ENCODE peak calls at places on chromosomes 3 and 15, in six cellular contexts. One of them, this sample, is unnamed.

GRCh38 chr3:13515036-13515435 is 33.9 kb upstream of the FBLN2 start:
- DNase-seq in AG04450: no peak
- DNase-seq in astrocyte of the spinal cord: no peak
- DNase-seq in left ventricle myocardium inferior: no peak
- DNase-seq in GM12865: no peak
- DNase-seq in CD8-positive, alpha-beta T cell: no peak
- DNase-seq in this sample: no peak

GRCh38 chr15:90957105-90957790 is 2.6 kb downstream of the RCCD1 start:
- DNase-seq in AG04450: no peak
- DNase-seq in CD8-positive, alpha-beta T cell: no peak
- DNase-seq in GM12865: no peak
- DNase-seq in astrocyte of the spinal cord: peak; percentile 41
- DNase-seq in left ventricle myocardium inferior: no peak
- DNase-seq in this sample: no peak

GRCh38 chr3:66555214-66555844 is 54.5 kb upstream of the LRIG1 start:
- DNase-seq in astrocyte of the spinal cord: no peak
- DNase-seq in AG04450: no peak
- DNase-seq in left ventricle myocardium inferior: no peak
- DNase-seq in GM12865: no peak
- DNase-seq in CD8-positive, alpha-beta T cell: no peak
- DNase-seq in this sample: no peak

GRCh38 chr15:60528530-60528929 is 49.6 kb upstream of the ICE2 start:
- DNase-seq in CD8-positive, alpha-beta T cell: no peak
- DNase-seq in GM12865: peak; percentile 64
- DNase-seq in AG04450: no peak
- DNase-seq in left ventricle myocardium inferior: no peak
- DNase-seq in astrocyte of the spinal cord: no peak
- DNase-seq in this sample: no peak

GRCh38 chr15:62770752-62771151 is 271.8 kb upstream of the TPM1 start:
- DNase-seq in CD8-positive, alpha-beta T cell: no peak
- DNase-seq in AG04450: peak; percentile 54
- DNase-seq in astrocyte of the spinal cord: peak; percentile 91
- DNase-seq in left ventricle myocardium inferior: no peak
- DNase-seq in GM12865: no peak
- DNase-seq in this sample: no peak

GRCh38 chr3:173630849-173631248 is 233.3 kb downstream of the NLGN1 start:
- DNase-seq in left ventricle myocardium inferior: no peak
- DNase-seq in GM12865: no peak
- DNase-seq in AG04450: no peak
- DNase-seq in astrocyte of the spinal cord: no peak
- DNase-seq in CD8-positive, alpha-beta T cell: no peak
- DNase-seq in this sample: no peak

GRCh38 chr15:87527416-87527815 is 729.1 kb downstream of the NTRK3 start:
- DNase-seq in astrocyte of the spinal cord: peak; percentile 39
- DNase-seq in GM12865: no peak
- DNase-seq in CD8-positive, alpha-beta T cell: no peak
- DNase-seq in left ventricle myocardium inferior: no peak
- DNase-seq in AG04450: no peak
- DNase-seq in this sample: no peak

GRCh38 chr3:128366652-128367051 is 100.0 kb downstream of the DNAJB8 start:
- DNase-seq in GM12865: no peak
- DNase-seq in left ventricle myocardium inferior: no peak
- DNase-seq in AG04450: no peak
- DNase-seq in astrocyte of the spinal cord: peak; percentile 5
- DNase-seq in CD8-positive, alpha-beta T cell: no peak
- DNase-seq in this sample: no peak

GRCh38 chr3:66934041-66934440 is 64.1 kb upstream of the KBTBD8 start:
- DNase-seq in CD8-positive, alpha-beta T cell: no peak
- DNase-seq in AG04450: no peak
- DNase-seq in astrocyte of the spinal cord: no peak
- DNase-seq in GM12865: no peak
- DNase-seq in left ventricle myocardium inferior: no peak
- DNase-seq in this sample: no peak

GRCh38 chr3:112143251-112143650 is 10.2 kb upstream of the GCSAM start:
- DNase-seq in astrocyte of the spinal cord: no peak
- DNase-seq in CD8-positive, alpha-beta T cell: no peak
- DNase-seq in GM12865: peak; percentile 42
- DNase-seq in AG04450: no peak
- DNase-seq in left ventricle myocardium inferior: no peak
- DNase-seq in this sample: no peak

GRCh38 chr3:180680097-180680430 is 775 bp upstream of the CCDC39 start:
- DNase-seq in CD8-positive, alpha-beta T cell: peak; percentile 15
- DNase-seq in astrocyte of the spinal cord: peak; percentile 53
- DNase-seq in GM12865: peak; percentile 61
- DNase-seq in AG04450: no peak
- DNase-seq in left ventricle myocardium inferior: no peak
- DNase-seq in this sample: no peak

GRCh38 chr3:65836047-65836446 is 202.7 kb downstream of the MAGI1 start:
- DNase-seq in GM12865: no peak
- DNase-seq in left ventricle myocardium inferior: no peak
- DNase-seq in AG04450: no peak
- DNase-seq in CD8-positive, alpha-beta T cell: no peak
- DNase-seq in astrocyte of the spinal cord: peak; percentile 32
- DNase-seq in this sample: no peak

GRCh38 chr3:62562017-62562416 is 188.7 kb upstream of the FEZF2 start:
- DNase-seq in GM12865: no peak
- DNase-seq in AG04450: no peak
- DNase-seq in left ventricle myocardium inferior: no peak
- DNase-seq in CD8-positive, alpha-beta T cell: no peak
- DNase-seq in astrocyte of the spinal cord: peak; percentile 53
- DNase-seq in this sample: no peak

GRCh38 chr3:10533731-10534011 is 28.3 kb upstream of the ATP2B2 start:
- DNase-seq in GM12865: no peak
- DNase-seq in CD8-positive, alpha-beta T cell: no peak
- DNase-seq in astrocyte of the spinal cord: no peak
- DNase-seq in AG04450: no peak
- DNase-seq in left ventricle myocardium inferior: no peak
- DNase-seq in this sample: no peak

GRCh38 chr3:180447156-180447555 is 154.8 kb upstream of the TTC14 start:
- DNase-seq in AG04450: no peak
- DNase-seq in CD8-positive, alpha-beta T cell: no peak
- DNase-seq in left ventricle myocardium inferior: no peak
- DNase-seq in astrocyte of the spinal cord: no peak
- DNase-seq in GM12865: no peak
- DNase-seq in this sample: no peak

GRCh38 chr3:13105181-13105580 is 32.0 kb upstream of the IQSEC1 start:
- DNase-seq in AG04450: no peak
- DNase-seq in astrocyte of the spinal cord: no peak
- DNase-seq in CD8-positive, alpha-beta T cell: no peak
- DNase-seq in GM12865: no peak
- DNase-seq in left ventricle myocardium inferior: peak; percentile 7
- DNase-seq in this sample: no peak

GRCh38 chr3:13860001-13860400 is 19.9 kb downstream of the WNT7A start:
- DNase-seq in left ventricle myocardium inferior: no peak
- DNase-seq in AG04450: no peak
- DNase-seq in CD8-positive, alpha-beta T cell: no peak
- DNase-seq in astrocyte of the spinal cord: no peak
- DNase-seq in GM12865: no peak
- DNase-seq in this sample: no peak

GRCh38 chr15:82698711-82699345 is 10.8 kb downstream of the AP3B2 start:
- DNase-seq in GM12865: no peak
- DNase-seq in astrocyte of the spinal cord: no peak
- DNase-seq in AG04450: no peak
- DNase-seq in CD8-positive, alpha-beta T cell: no peak
- DNase-seq in left ventricle myocardium inferior: no peak
- DNase-seq in this sample: no peak

GRCh38 chr3:147369671-147370123 is 36.6 kb downstream of the ZIC4 start:
- DNase-seq in left ventricle myocardium inferior: no peak
- DNase-seq in GM12865: no peak
- DNase-seq in astrocyte of the spinal cord: peak; percentile 72
- DNase-seq in AG04450: no peak
- DNase-seq in CD8-positive, alpha-beta T cell: no peak
- DNase-seq in this sample: no peak

GRCh38 chr3:146702237-146702636 is 97.1 kb upstream of the PLSCR5 start:
- DNase-seq in left ventricle myocardium inferior: no peak
- DNase-seq in GM12865: no peak
- DNase-seq in CD8-positive, alpha-beta T cell: no peak
- DNase-seq in astrocyte of the spinal cord: no peak
- DNase-seq in AG04450: no peak
- DNase-seq in this sample: no peak

GRCh38 chr3:167740961-167741587 is 5.6 kb downstream of the SERPINI1 start:
- DNase-seq in left ventricle myocardium inferior: no peak
- DNase-seq in CD8-positive, alpha-beta T cell: peak; percentile 24
- DNase-seq in AG04450: no peak
- DNase-seq in GM12865: peak; percentile 57
- DNase-seq in astrocyte of the spinal cord: peak; percentile 50
- DNase-seq in this sample: no peak

GRCh38 chr3:14266361-14266760 is 87.7 kb downstream of the LSM3 start:
- DNase-seq in CD8-positive, alpha-beta T cell: no peak
- DNase-seq in AG04450: peak; percentile 75
- DNase-seq in astrocyte of the spinal cord: peak; percentile 13
- DNase-seq in left ventricle myocardium inferior: peak; percentile 42
- DNase-seq in GM12865: no peak
- DNase-seq in this sample: no peak

GRCh38 chr15:88267720-88268119 is 11.2 kb upstream of the NTRK3 start:
- DNase-seq in CD8-positive, alpha-beta T cell: no peak
- DNase-seq in GM12865: no peak
- DNase-seq in astrocyte of the spinal cord: no peak
- DNase-seq in AG04450: no peak
- DNase-seq in left ventricle myocardium inferior: no peak
- DNase-seq in this sample: no peak

GRCh38 chr3:67635257-67635656 is 19.2 kb downstream of the SUCLG2 start:
- DNase-seq in left ventricle myocardium inferior: no peak
- DNase-seq in AG04450: peak; percentile 71
- DNase-seq in CD8-positive, alpha-beta T cell: no peak
- DNase-seq in GM12865: peak; percentile 7
- DNase-seq in astrocyte of the spinal cord: peak; percentile 87
- DNase-seq in this sample: no peak

GRCh38 chr3:140766465-140766864 is 88.6 kb downstream of the TRIM42 start:
- DNase-seq in CD8-positive, alpha-beta T cell: no peak
- DNase-seq in astrocyte of the spinal cord: no peak
- DNase-seq in left ventricle myocardium inferior: no peak
- DNase-seq in GM12865: peak; percentile 61
- DNase-seq in AG04450: no peak
- DNase-seq in this sample: peak; percentile 23

GRCh38 chr3:165502707-165503106 is 306.5 kb upstream of the SLITRK3 start:
- DNase-seq in CD8-positive, alpha-beta T cell: no peak
- DNase-seq in AG04450: no peak
- DNase-seq in astrocyte of the spinal cord: no peak
- DNase-seq in GM12865: peak; percentile 4
- DNase-seq in left ventricle myocardium inferior: no peak
- DNase-seq in this sample: no peak

GRCh38 chr3:46948830-46949671 is 27.5 kb downstream of the CCDC12 start:
- DNase-seq in GM12865: peak; percentile 68
- DNase-seq in astrocyte of the spinal cord: no peak
- DNase-seq in CD8-positive, alpha-beta T cell: no peak
- DNase-seq in left ventricle myocardium inferior: peak; percentile 48
- DNase-seq in AG04450: no peak
- DNase-seq in this sample: no peak
- H3K4me3 ChIP-seq in GM12865: no peak overlapping the region
- H3K4me3 ChIP-seq in astrocyte of the spinal cord: no peak overlapping the region
- H3K4me3 ChIP-seq in CD8-positive, alpha-beta T cell: no peak overlapping the region
- H3K4me3 ChIP-seq in left ventricle myocardium inferior: no peak overlapping the region
- H3K4me3 ChIP-seq in AG04450: no peak overlapping the region
- H3K4me3 ChIP-seq in this sample: peak overlapping the region; percentile 5

GRCh38 chr3:29594261-29594660 is 313.4 kb downstream of the RBMS3 start:
- DNase-seq in astrocyte of the spinal cord: no peak
- DNase-seq in left ventricle myocardium inferior: no peak
- DNase-seq in CD8-positive, alpha-beta T cell: no peak
- DNase-seq in GM12865: no peak
- DNase-seq in AG04450: no peak
- DNase-seq in this sample: no peak
- TF ChIP-seq CTCF in astrocyte of the spinal cord: no peak
- TF ChIP-seq CTCF in left ventricle myocardium inferior: no peak
- TF ChIP-seq CTCF in CD8-positive, alpha-beta T cell: no peak
- TF ChIP-seq CTCF in GM12865: no peak
- TF ChIP-seq CTCF in AG04450: no peak
- TF ChIP-seq CTCF in this sample: no peak

DNA sequence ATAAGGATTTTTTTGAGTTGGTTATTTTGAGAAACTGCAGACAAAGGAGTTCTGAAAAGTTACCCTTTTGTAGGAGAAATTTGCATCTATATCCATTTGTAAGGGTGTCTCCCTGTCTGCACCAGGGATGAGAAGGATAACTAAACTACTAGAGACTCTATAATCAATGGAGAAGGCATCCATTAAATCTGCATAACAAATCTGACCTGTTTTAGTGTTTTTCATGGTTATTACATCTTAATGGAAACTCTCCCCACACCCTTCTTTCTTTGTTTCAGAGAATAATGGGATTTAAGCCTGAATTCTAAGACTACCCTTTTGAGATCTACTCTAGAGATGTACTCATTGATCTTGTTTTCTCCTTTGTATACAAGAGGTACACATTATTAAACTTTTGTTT is 82.0 kb upstream of the DAZL start:
- DNase-seq in AG04450: no peak
- DNase-seq in left ventricle myocardium inferior: no peak
- DNase-seq in GM12865: no peak
- DNase-seq in astrocyte of the spinal cord: no peak
- DNase-seq in CD8-positive, alpha-beta T cell: no peak
- DNase-seq in this sample: no peak
- H3K4me3 ChIP-seq in AG04450: no peak overlapping the region
- H3K4me3 ChIP-seq in left ventricle myocardium inferior: no peak overlapping the region
- H3K4me3 ChIP-seq in GM12865: no peak overlapping the region
- H3K4me3 ChIP-seq in astrocyte of the spinal cord: no peak overlapping the region
- H3K4me3 ChIP-seq in CD8-positive, alpha-beta T cell: no peak overlapping the region
- H3K4me3 ChIP-seq in this sample: no peak overlapping the region

GRCh38 chr15:84864429-84864795 is 20.1 kb upstream of the SLC28A1 start:
- DNase-seq in AG04450: no peak
- DNase-seq in astrocyte of the spinal cord: no peak
- DNase-seq in CD8-positive, alpha-beta T cell: no peak
- DNase-seq in GM12865: no peak
- DNase-seq in left ventricle myocardium inferior: no peak
- DNase-seq in this sample: no peak
- TF ChIP-seq CTCF in AG04450: no peak
- TF ChIP-seq CTCF in astrocyte of the spinal cord: no peak
- TF ChIP-seq CTCF in CD8-positive, alpha-beta T cell: no peak
- TF ChIP-seq CTCF in GM12865: no peak
- TF ChIP-seq CTCF in left ventricle myocardium inferior: no peak
- TF ChIP-seq CTCF in this sample: no peak

DNA sequence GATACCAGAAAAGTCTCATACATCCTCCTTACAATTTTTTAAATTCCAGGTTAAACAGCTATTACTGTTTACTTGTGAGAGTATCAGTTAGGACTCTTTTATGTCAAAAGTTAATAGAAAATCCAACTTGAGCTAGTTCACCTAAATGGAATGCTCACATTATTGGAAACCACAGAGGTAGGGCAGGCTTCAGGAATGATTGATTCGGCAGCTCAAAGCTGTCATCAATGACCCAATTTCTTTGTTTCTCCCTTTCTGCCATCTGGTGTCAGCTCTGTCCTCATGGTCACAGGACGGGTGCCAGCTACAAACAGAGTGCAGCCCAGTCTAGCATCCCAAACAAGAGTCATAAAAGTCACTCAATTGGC is 32.2 kb downstream of the CFAP20DC start:
- DNase-seq in CD8-positive, alpha-beta T cell: no peak
- DNase-seq in GM12865: no peak
- DNase-seq in left ventricle myocardium inferior: no peak
- DNase-seq in AG04450: no peak
- DNase-seq in astrocyte of the spinal cord: no peak
- DNase-seq in this sample: no peak
- H3K4me3 ChIP-seq in CD8-positive, alpha-beta T cell: no peak overlapping the region
- H3K4me3 ChIP-seq in GM12865: no peak overlapping the region
- H3K4me3 ChIP-seq in left ventricle myocardium inferior: no peak overlapping the region
- H3K4me3 ChIP-seq in AG04450: no peak overlapping the region
- H3K4me3 ChIP-seq in astrocyte of the spinal cord: no peak overlapping the region
- H3K4me3 ChIP-seq in this sample: no peak overlapping the region